ENCODE peak calls at places on chromosomes 5 and 9, in five cellular contexts. Z is IMR-90, M is mesenchymal stem cell, S is H9, C is H1. T is an unnamed sample.

GRCh38 chr9:91101598-91102168 is 260.0 kb downstream of the AUH start:
- DNase-seq in Z (no peak), M (no peak), S (no peak), C (no peak), T (no peak)

GRCh38 chr9:106443520-106443919 is 419.4 kb upstream of the ZNF462 start:
- DNase-seq in Z (no peak), M (no peak), S (no peak), C (no peak), T (no peak)

GRCh38 chr5:76789991-76790571 is 28.7 kb upstream of the F2RL1 start:
- DNase-seq in Z (peak; percentile 85), M (no peak), S (no peak), C (no peak), T (no peak)

GRCh38 chr9:20358201-20358600 is 264.1 kb downstream of the MLLT3 start:
- DNase-seq in Z (peak; percentile 51), M (peak; percentile 54), S (no peak), C (no peak), T (no peak)

GRCh38 chr5:132445640-132445923 is 45.0 kb downstream of the IRF1 start:
- DNase-seq in Z (no peak), M (no peak), S (no peak), C (no peak), T (no peak)

GRCh38 chr5:37738057-37738691 is 101.7 kb downstream of the GDNF start:
- DNase-seq in Z (peak; percentile 93), M (peak; percentile 90), S (no peak), C (no peak), T (no peak)

GRCh38 chr5:78523314-78524193 is 125.0 kb downstream of the LHFPL2 start:
- DNase-seq in Z (no peak), M (no peak), S (no peak), C (no peak), T (no peak)

GRCh38 chr9:98146101-98146991 is 27.3 kb upstream of the TRIM14 start:
- DNase-seq in Z (peak; percentile 27), M (peak; percentile 57), S (no peak), C (no peak), T (no peak)

GRCh38 chr9:114025196-114025753 is 52.8 kb downstream of the AMBP start:
- DNase-seq in Z (no peak), M (no peak), S (peak; percentile 23), C (peak; percentile 20), T (no peak)

GRCh38 chr9:119005162-119005561 is 364.1 kb downstream of the BRINP1 start:
- DNase-seq in Z (no peak), M (no peak), S (peak; percentile 29), C (no peak), T (peak; percentile 24)

GRCh38 chr5:131589510-131590348 is 45.3 kb downstream of the RAPGEF6 start:
- DNase-seq in Z (peak; percentile 74), M (peak; percentile 80), S (peak; percentile 69), C (peak; percentile 56), T (peak; percentile 42)

GRCh38 chr5:87686975-87687374 is 274.2 kb upstream of the CCNH start:
- DNase-seq in Z (no peak), M (no peak), S (no peak), C (no peak), T (no peak)

GRCh38 chr5:61816585-61817450 is 484.8 kb downstream of the ZSWIM6 start:
- DNase-seq in Z (no peak), M (no peak), S (no peak), C (no peak), T (no peak)

GRCh38 chr9:137085918-137086530 is 761 bp upstream of the MAN1B1 start:
- DNase-seq in Z (no peak), M (peak; percentile 65), S (no peak), C (no peak), T (no peak)

GRCh38 chr5:168592014-168592368 is 12.8 kb upstream of the PANK3 start:
- DNase-seq in Z (peak; percentile 35), M (peak; percentile 57), S (no peak), C (no peak), T (no peak)

GRCh38 chr9:69249337-69249736 is 75.3 kb downstream of the TJP2 start:
- DNase-seq in Z (peak; percentile 4), M (no peak), S (no peak), C (no peak), T (no peak)

GRCh38 chr5:95701074-95701473 is 18.3 kb upstream of the SPATA9 start:
- DNase-seq in Z (no peak), M (no peak), S (no peak), C (no peak), T (no peak)

GRCh38 chr5:95699337-95699736 is 16.5 kb upstream of the SPATA9 start:
- DNase-seq in Z (no peak), M (no peak), S (no peak), C (no peak), T (no peak)

DNA sequence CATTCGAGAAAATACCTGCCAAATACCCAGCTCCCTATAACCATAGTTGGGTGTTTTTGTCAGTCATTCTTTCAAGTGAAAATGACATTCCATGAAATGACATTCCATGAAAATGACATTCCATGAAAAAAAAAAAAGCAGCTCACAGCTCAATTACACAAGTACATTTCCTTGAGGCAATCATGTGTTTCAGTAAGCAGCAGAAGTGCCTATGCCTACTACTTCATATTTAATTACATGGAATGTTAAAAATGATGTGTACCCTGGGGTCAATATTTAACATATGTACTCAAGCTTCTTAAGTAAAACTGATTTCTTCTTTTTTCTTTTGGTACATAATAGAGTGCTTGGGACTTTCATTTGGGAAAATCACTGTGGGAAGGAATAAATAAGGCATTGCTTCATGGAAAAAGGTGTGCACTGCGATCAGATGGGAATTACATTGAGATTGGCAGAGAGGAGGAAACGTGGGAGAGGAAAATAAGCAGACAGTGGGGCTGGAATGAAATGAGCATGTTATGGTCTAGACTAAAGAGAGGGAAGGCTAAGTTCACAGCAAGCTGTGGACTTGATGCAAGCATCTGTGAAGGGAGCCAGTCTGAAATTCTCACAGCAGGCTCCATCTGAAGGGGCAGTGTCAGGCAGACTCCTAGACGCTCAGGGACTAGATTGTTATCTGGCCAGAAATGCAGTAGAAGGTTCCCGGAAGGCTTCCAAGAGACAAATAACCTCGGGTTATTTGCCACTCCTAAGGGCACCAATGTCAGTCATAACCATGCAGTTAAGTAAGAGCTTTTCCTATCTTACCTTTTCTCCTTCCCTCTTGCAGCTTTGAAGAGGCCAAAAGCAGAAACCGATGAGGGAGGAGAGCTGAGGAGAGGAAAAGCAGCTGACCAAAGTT is 15.2 kb upstream of the SPATA9 start:
- DNase-seq in Z (no peak), M (peak; percentile 33), S (no peak), C (no peak), T (no peak)
- H2BK15ac ChIP-seq in Z (no peak overlapping the region), M (no peak overlapping the region), S (no peak overlapping the region), C (no peak overlapping the region), T (no peak overlapping the region)

GRCh38 chr9:104774831-104775573 is 11.1 kb downstream of the NIPSNAP3B start:
- DNase-seq in Z (no peak), M (no peak), S (no peak), C (no peak), T (no peak)
- H3K9me3 ChIP-seq in Z (no peaks in the 10 kb centered on the region), M (no peaks in the 10 kb centered on the region), S (no peaks in the 10 kb centered on the region), C (no peaks in the 10 kb centered on the region), T (no peaks in the 10 kb centered on the region)

GRCh38 chr9:26746357-26747072 is 146.1 kb downstream of the CAAP1 start:
- DNase-seq in Z (peak; percentile 13), M (peak; percentile 36), S (peak; percentile 61), C (no peak), T (no peak)
- H2BK15ac ChIP-seq in Z (no peak overlapping the region), M (no peak overlapping the region), S (no peak overlapping the region), C (no peak overlapping the region), T (no peak overlapping the region)

GRCh38 chr5:56662891-56663290 is 152.5 kb upstream of the MAP3K1 start:
- DNase-seq in Z (no peak), M (no peak), S (no peak), C (no peak), T (no peak)
- H3K9me3 ChIP-seq in Z (no peaks in the 10 kb centered on the region), M (peaks cover 3% of the 10 kb centered on the region), S (no peaks in the 10 kb centered on the region), C (no peaks in the 10 kb centered on the region), T (no peaks in the 10 kb centered on the region)

DNA sequence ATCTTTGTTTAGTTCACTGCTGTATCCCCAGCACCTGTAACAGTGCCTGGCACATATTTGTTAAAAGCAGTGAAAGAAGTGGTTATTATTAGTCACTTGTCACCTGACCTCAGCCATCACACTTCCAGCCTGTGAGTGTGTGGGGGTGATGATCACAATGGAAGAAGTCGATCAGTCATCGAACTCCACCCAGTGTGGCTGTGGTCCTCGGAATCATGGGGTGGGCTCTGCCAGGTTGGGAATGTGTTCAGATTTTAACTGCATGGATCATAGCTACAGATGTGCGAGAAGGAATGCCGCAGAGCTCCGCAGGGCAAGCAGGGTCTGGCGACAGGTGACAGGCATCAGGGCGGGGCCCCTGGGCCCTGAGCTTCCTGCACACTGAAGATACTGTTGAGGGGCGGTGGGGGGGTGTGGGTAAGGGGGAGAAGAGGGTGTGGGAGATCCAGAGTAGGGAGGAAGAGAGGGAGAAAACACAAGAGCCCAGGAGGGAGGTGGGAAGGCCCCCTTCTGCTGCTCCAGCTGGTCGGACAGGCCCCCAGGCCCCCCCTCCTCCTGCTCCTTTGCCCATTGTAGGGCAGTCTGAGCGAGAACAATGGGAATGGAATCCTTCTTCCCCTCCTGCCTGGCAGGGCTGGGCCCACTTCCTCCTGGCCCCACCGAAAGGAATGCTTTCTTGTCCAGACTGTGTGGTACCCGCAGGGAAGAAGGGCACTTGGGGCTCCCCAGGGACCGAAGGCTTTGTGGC is 89.6 kb downstream of the SPRY4 start:
- DNase-seq in Z (no peak), M (no peak), S (peak; percentile 85), C (peak; percentile 83), T (peak; percentile 74)
- H2BK15ac ChIP-seq in Z (no peak overlapping the region), M (no peak overlapping the region), S (no peak overlapping the region), C (peak overlapping the region; percentile 0), T (no peak overlapping the region)

DNA sequence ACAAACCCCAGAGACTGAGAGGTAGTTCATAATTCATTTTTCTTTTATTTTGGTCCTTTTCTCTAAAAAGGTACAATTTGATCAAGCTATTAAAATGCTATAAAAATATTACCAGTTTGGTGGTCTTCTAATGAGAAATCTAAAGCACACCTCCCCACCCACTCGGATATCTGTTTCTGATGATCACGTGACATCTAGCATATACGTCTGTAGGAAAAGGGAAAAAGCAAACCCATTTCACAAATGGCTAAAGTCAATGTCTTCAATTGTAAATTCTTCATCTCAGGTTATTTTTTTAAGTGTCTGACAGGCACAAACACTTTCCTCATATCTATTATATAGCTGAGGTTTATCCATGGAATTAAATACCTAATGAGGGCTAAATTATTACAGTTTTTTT is 18.9 kb downstream of the ZNF354A start:
- DNase-seq in Z (no peak), M (no peak), S (no peak), C (no peak), T (no peak)
- H3K9me3 ChIP-seq in Z (peaks cover 55% of the 10 kb centered on the region), M (peaks cover 93% of the 10 kb centered on the region), S (peaks cover 63% of the 10 kb centered on the region), C (peaks cover 77% of the 10 kb centered on the region), T (peaks cover 27% of the 10 kb centered on the region)